ENCODE peak calls at places on chromosomes 16 and 17, in eight cellular contexts. J is lower lobe of right lung, I is PC-3, Y is BJ, W is esophagus squamous epithelium, N is brain microvascular endothelial cell, R is fibroblast of pulmonary artery, O is upper lobe of left lung. A is an unnamed sample.

GRCh38 chr17:34634551-34635160 is 55.3 kb downstream of the TMEM132E start:
- DNase-seq in O (no peak), Y (no peak), N (no peak), I (no peak), W (no peak), R (no peak), J (peak; percentile 29), A (no peak)

GRCh38 chr16:29696881-29697331 is 17.9 kb downstream of the QPRT start:
- DNase-seq in J (peak; percentile 24), N (no peak), I (no peak), R (no peak), W (no peak), Y (no peak), O (no peak), A (no peak)

GRCh38 chr17:67021718-67022450 is 22.5 kb upstream of the CACNG1 start:
- DNase-seq in J (no peak), Y (no peak), R (no peak), O (no peak), N (no peak), W (no peak), I (no peak), A (no peak)

GRCh38 chr16:89050119-89050867 is 43.4 kb upstream of the ACSF3 start:
- DNase-seq in W (no peak), Y (no peak), N (no peak), O (no peak), J (peak; percentile 40), I (no peak), R (no peak), A (no peak)

GRCh38 chr16:622920-623280 is 7.9 kb upstream of the WFIKKN1 start:
- DNase-seq in J (no peak), R (no peak), O (no peak), Y (no peak), I (no peak), N (no peak), W (no peak), A (no peak)

GRCh38 chr17:9937164-9937835 is 32.2 kb upstream of the RCVRN start:
- DNase-seq in Y (no peak), R (no peak), I (no peak), W (no peak), O (no peak), J (peak; percentile 16), N (no peak), A (no peak)

GRCh38 chr17:12982224-12982623 is 35.6 kb downstream of the ELAC2 start:
- DNase-seq in R (no peak), O (no peak), I (no peak), W (no peak), Y (no peak), N (no peak), J (no peak), A (no peak)

GRCh38 chr16:32116080-32116479 is 137.0 kb upstream of the TP53TG3D start:
- DNase-seq in R (no peak), W (no peak), J (peak; percentile 23), Y (no peak), O (no peak), I (no peak), N (no peak), A (no peak)

GRCh38 chr16:4591191-4591590 is 23.5 kb downstream of the UBALD1 start:
- DNase-seq in N (no peak), Y (no peak), I (no peak), W (no peak), R (no peak), J (no peak), O (no peak), A (no peak)

GRCh38 chr16:69328854-69329316 is 1.5 kb downstream of the PDF start:
- DNase-seq in J (no peak), I (peak; percentile 73), R (peak; percentile 13), O (no peak), W (no peak), Y (no peak), N (no peak), A (no peak)

GRCh38 chr16:8796469-8797363 is 723 bp downstream of the TMEM186 start:
- DNase-seq in O (no peak), N (no peak), I (no peak), W (no peak), Y (no peak), R (no peak), J (no peak), A (no peak)

GRCh38 chr16:2939968-2940367 is 24.1 kb upstream of the KREMEN2 start:
- DNase-seq in W (no peak), Y (no peak), R (no peak), J (no peak), O (no peak), N (no peak), I (no peak), A (no peak)

GRCh38 chr16:2937170-2937569 is 25.4 kb downstream of the FLYWCH1 start:
- DNase-seq in Y (no peak), I (no peak), J (no peak), W (no peak), O (no peak), R (no peak), N (no peak), A (no peak)

GRCh38 chr16:2935418-2935817 is 23.7 kb downstream of the FLYWCH1 start:
- DNase-seq in J (no peak), R (no peak), I (no peak), Y (no peak), W (no peak), N (no peak), O (no peak), A (no peak)

GRCh38 chr16:2936436-2937011 is 24.8 kb downstream of the FLYWCH1 start:
- DNase-seq in O (no peak), I (no peak), W (no peak), N (no peak), R (no peak), J (no peak), Y (no peak), A (no peak)

GRCh38 chr16:2938206-2938605 is 25.9 kb upstream of the KREMEN2 start:
- DNase-seq in W (no peak), R (no peak), I (no peak), N (no peak), O (no peak), J (no peak), Y (no peak), A (no peak)
- H3K4me3 ChIP-seq in W (no peak overlapping the region), R (no peak overlapping the region), I (no peak overlapping the region), N (no peak overlapping the region), O (no peak overlapping the region), J (no peak overlapping the region), Y (no peak overlapping the region), A (no peak overlapping the region)

DNA sequence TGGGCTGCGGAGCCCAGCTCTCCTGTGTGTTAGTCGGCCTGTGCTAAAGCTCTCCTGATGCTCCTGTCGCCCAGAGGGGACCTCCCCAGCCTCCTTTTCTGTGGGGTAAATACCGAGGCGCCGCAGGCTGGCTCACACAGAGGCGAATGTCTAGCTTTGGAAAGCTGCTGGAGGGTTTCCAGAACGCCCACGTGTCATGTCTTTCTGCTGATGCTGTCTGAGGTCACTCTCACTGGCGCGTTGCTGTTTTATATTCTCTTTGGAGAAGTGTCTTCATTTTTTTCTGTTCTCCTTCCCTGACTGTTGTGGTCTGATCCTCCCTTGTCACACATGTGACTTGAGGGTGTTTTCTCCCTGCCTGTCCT is 91.9 kb upstream of the ZNF750 start:
- DNase-seq in Y (peak; percentile 40), I (peak; percentile 29), W (no peak), J (no peak), R (peak; percentile 85), N (peak; percentile 96), O (no peak), A (peak; percentile 65)
- H3K4me3 ChIP-seq in Y (no peak overlapping the region), I (no peak overlapping the region), W (no peak overlapping the region), J (no peak overlapping the region), R (no peak overlapping the region), N (no peak overlapping the region), O (no peak overlapping the region), A (no peak overlapping the region)

GRCh38 chr16:84596161-84596560 is 21.7 kb downstream of the COTL1 start:
- DNase-seq in I (no peak), N (no peak), R (no peak), O (no peak), W (no peak), J (no peak), Y (no peak), A (no peak)

GRCh38 chr16:84592718-84593117 is 25.2 kb downstream of the COTL1 start:
- DNase-seq in N (no peak), O (no peak), Y (no peak), J (no peak), I (no peak), R (no peak), W (no peak), A (no peak)

GRCh38 chr16:84593825-84594724 is 23.8 kb downstream of the COTL1 start:
- DNase-seq in O (peak; percentile 77), R (peak; percentile 71), I (no peak), N (no peak), Y (no peak), W (peak; percentile 61), J (peak; percentile 74), A (no peak)

GRCh38 chr16:84595052-84595481 is 22.8 kb downstream of the COTL1 start:
- DNase-seq in O (no peak), N (no peak), Y (no peak), W (no peak), I (no peak), J (peak; percentile 24), R (no peak), A (peak; percentile 70)

DNA sequence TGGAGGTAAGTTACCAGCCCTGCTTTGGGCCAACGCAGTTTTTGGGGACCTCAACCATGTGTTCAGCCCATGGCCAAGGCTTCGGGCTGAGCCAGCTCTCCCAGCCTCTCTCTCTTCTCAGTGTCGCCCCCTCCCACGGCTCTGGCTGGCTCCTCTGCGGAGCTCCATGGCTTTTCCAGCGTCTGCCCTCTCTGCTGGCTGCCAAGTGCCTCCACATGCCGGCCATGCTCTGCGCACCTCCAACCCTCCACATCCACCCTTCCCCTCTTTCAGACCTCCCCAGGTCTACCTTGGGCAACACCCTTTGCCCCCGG is 23.2 kb downstream of the COTL1 start:
- DNase-seq in R (no peak), N (no peak), O (no peak), Y (no peak), I (no peak), J (no peak), W (no peak), A (no peak)
- H3K4me3 ChIP-seq in R (no peak overlapping the region), N (no peak overlapping the region), O (no peak overlapping the region), Y (no peak overlapping the region), I (no peak overlapping the region), J (peak overlapping the region; percentile 20), W (no peak overlapping the region), A (no peak overlapping the region)

GRCh38 chr17:58325289-58325726 is 3.3 kb downstream of the TSPOAP1 start:
- DNase-seq in J (no peak), O (no peak), R (no peak), N (no peak), I (no peak), Y (no peak), W (no peak), A (no peak)
- H3K4me3 ChIP-seq in J (peak overlapping the region; percentile 59), O (peak overlapping the region; percentile 54), R (no peak overlapping the region), N (no peak overlapping the region), I (peak overlapping the region; percentile 75), Y (no peak overlapping the region), W (no peak overlapping the region), A (no peak overlapping the region)

GRCh38 chr17:78986048-78986648 is 6.4 kb upstream of the LGALS3BP start:
- DNase-seq in N (peak; percentile 47), W (no peak), R (peak; percentile 81), Y (no peak), I (peak; percentile 42), J (no peak), O (peak; percentile 73), A (no peak)
- H3K4me3 ChIP-seq in N (peak overlapping the region; percentile 45), W (no peak overlapping the region), R (peak overlapping the region; percentile 34), Y (no peak overlapping the region), I (peak overlapping the region; percentile 55), J (peak overlapping the region; percentile 46), O (peak overlapping the region; percentile 34), A (peak overlapping the region; percentile 27)

A was measured in breast epithelium.